ENCODE peak calls at places on chromosomes 4 and X, in five cellular contexts. X, C, N, H and I are unnamed samples. For H3K27me3, the result is how much of the 10 kb centered on the place peaks cover.

GRCh38 chr4:38667005-38667771 is 3.2 kb downstream of the KLF3 start:
- DNase-seq in X (peak), C (peak), N (peak), H (peak), I (peak)

GRCh38 chr4:151192556-151193235 is 84.3 kb upstream of the PRSS48 start:
- DNase-seq in X (no peak), C (no peak), N (no peak), H (no peak), I (no peak)

GRCh38 chrX:9340619-9341304 is 124.1 kb upstream of the TBL1X start:
- DNase-seq in X (peak), C (peak), N (peak), H (peak), I (peak)

GRCh38 chr4:48792348-48793006 is 12.4 kb upstream of the FRYL start:
- DNase-seq in X (no peak), C (no peak), N (peak), H (no peak), I (no peak)

GRCh38 chrX:16160729-16161128 is 6.6 kb upstream of the MAGEB17 start:
- DNase-seq in X (no peak), C (no peak), N (peak), H (no peak), I (no peak)

GRCh38 chr4:88792821-88793220 is 95.2 kb upstream of the NAP1L5 start:
- DNase-seq in X (no peak), C (no peak), N (no peak), H (no peak), I (no peak)

GRCh38 chr4:110142461-110142860 is 56.0 kb downstream of the ELOVL6 start:
- DNase-seq in X (no peak), C (no peak), N (no peak), H (no peak), I (no peak)

GRCh38 chrX:136196691-136197155 is 49.4 kb downstream of the FHL1 start:
- DNase-seq in X (no peak), C (no peak), N (no peak), H (no peak), I (no peak)

GRCh38 chr4:80215449-80216052 is 18.2 kb downstream of the PRDM8 start:
- DNase-seq in X (no peak), C (no peak), N (peak), H (no peak), I (no peak)

GRCh38 chr4:153142700-153143438 is 61.4 kb upstream of the TRIM2 start:
- DNase-seq in X (peak), C (peak), N (peak), H (peak), I (peak)

GRCh38 chr4:26931961-26932360 is 71.3 kb downstream of the STIM2 start:
- DNase-seq in X (no peak), C (no peak), N (peak), H (no peak), I (no peak)

GRCh38 chrX:70494441-70494840 is 49.8 kb downstream of the DLG3 start:
- DNase-seq in X (no peak), C (no peak), N (no peak), H (no peak), I (no peak)

GRCh38 chr4:56976878-56977320 is 507 bp downstream of the NOA1 start:
- DNase-seq in X (peak), C (peak), N (peak), H (peak), I (peak)

GRCh38 chr4:24042094-24042493 is 152.2 kb upstream of the PPARGC1A start:
- DNase-seq in X (no peak), C (no peak), N (peak), H (no peak), I (no peak)

GRCh38 chr4:86557526-86557925 is 36.6 kb upstream of the PTPN13 start:
- DNase-seq in X (no peak), C (no peak), N (no peak), H (no peak), I (no peak)

GRCh38 chr4:65311120-65311519 is 359.2 kb downstream of the EPHA5 start:
- DNase-seq in X (no peak), C (no peak), N (no peak), H (no peak), I (no peak)

GRCh38 chr4:109406337-109406931 is 27.2 kb upstream of the SEC24B start:
- DNase-seq in X (no peak), C (no peak), N (peak), H (no peak), I (no peak)

GRCh38 chrX:46574337-46574940 is 874 bp downstream of the CHST7 start:
- DNase-seq in X (peak), C (no peak), N (peak), H (peak), I (no peak)

GRCh38 chr4:39464886-39465501 is 6.1 kb downstream of the LIAS start:
- DNase-seq in X (no peak), C (no peak), N (peak), H (no peak), I (no peak)

GRCh38 chrX:19660604-19661003 is 145.3 kb upstream of the MAP3K15 start:
- DNase-seq in X (no peak), C (no peak), N (no peak), H (no peak), I (no peak)

GRCh38 chrX:19382500-19383145 is 38.9 kb downstream of the PDHA1 start:
- DNase-seq in X (peak), C (peak), N (peak), H (no peak), I (peak)

GRCh38 chr4:83371936-83372335 is 37.3 kb upstream of the HPSE start:
- DNase-seq in X (no peak), C (no peak), N (no peak), H (no peak), I (no peak)

GRCh38 chr4:128606173-128606572 is 203.3 kb upstream of the JADE1 start:
- DNase-seq in X (no peak), C (no peak), N (peak), H (no peak), I (no peak)

GRCh38 chr4:150218447-150218846 is 140.2 kb downstream of the DCLK2 start:
- DNase-seq in X (no peak), C (no peak), N (no peak), H (no peak), I (no peak)

GRCh38 chr4:26206339-26206738 is 114.5 kb upstream of the RBPJ start:
- DNase-seq in X (no peak), C (peak), N (no peak), H (no peak), I (no peak)

GRCh38 chr4:3452376-3452775 is 10.6 kb downstream of the HGFAC start:
- DNase-seq in X (no peak), C (no peak), N (peak), H (no peak), I (peak)

GRCh38 chrX:24553016-24553415 is 87.9 kb downstream of the PDK3 start:
- DNase-seq in X (no peak), C (no peak), N (no peak), H (no peak), I (no peak)

GRCh38 chr4:39032218-39033085 is at the start of gene TMEM156:
- DNase-seq in X (no peak), C (no peak), N (peak), H (no peak), I (no peak)

GRCh38 chrX:38664285-38664684 is 102.9 kb downstream of the TSPAN7 start:
- DNase-seq in X (no peak), C (no peak), N (peak), H (no peak), I (no peak)

GRCh38 chrX:37347420-37347819 is 1.7 kb upstream of the PRRG1 start:
- DNase-seq in X (no peak), C (no peak), N (peak), H (no peak), I (no peak)

DNA sequence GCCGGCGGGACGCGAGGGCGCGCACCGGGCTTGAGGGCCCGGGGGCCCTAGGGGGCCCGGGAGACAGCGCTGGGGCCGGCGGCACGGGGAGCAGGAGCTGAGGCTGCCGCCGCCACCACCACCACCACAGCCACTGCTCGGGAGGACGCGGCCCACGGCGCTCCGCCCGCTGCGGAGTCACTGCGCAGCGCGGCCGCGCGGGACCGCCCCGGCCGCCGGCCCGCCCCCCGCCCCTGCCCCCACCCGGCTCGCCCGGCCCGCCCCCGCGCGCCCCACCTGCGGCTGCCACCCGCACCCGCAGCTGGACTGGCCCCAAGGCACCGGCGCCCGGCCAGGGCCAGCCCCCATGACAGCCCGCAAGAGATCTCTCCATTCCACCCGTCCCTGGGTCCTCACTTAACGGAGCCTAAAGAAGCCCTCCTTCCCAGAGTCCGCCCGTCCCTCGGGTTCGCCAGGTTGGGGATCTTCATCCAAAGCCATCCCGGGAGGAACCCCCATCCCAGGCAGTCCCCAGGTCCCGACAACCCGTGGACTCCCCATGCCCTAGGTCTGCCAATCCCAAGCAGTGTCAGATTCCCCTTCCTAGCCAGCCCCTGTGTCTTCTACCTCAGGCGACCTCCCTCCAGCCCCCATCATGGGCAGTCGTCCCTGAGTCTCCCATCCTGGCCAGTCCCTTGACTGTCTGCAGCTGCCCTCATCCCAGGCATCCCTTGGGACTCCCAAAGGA is 40.0 kb upstream of the IQSEC2 start:
- DNase-seq in X (no peak), C (no peak), N (no peak), H (no peak), I (no peak)
- H3K4me3 ChIP-seq in X (no peak), C (peak), N (peak), H (peak), I (peak)

GRCh38 chr4:184693056-184693455 is 40.8 kb downstream of the CENPU start:
- DNase-seq in X (no peak), C (no peak), N (no peak), H (no peak), I (no peak)
- H3K27me3 ChIP-seq in X (under half), C (under half), N (under half), H (under half), I (under half)

GRCh38 chr4:13526658-13527057 is 17.6 kb downstream of the NKX3-2 start:
- DNase-seq in X (no peak), C (no peak), N (no peak), H (no peak), I (no peak)

GRCh38 chr4:13528823-13529129 is 15.5 kb downstream of the NKX3-2 start:
- DNase-seq in X (no peak), C (no peak), N (no peak), H (no peak), I (no peak)

GRCh38 chr4:13525606-13526281 is 18.6 kb downstream of the NKX3-2 start:
- DNase-seq in X (no peak), C (no peak), N (no peak), H (no peak), I (no peak)

GRCh38 chr4:13527983-13528822 is 16.1 kb downstream of the NKX3-2 start:
- DNase-seq in X (no peak), C (peak), N (peak), H (no peak), I (no peak)

GRCh38 chr4:13527192-13527982 is 16.9 kb downstream of the NKX3-2 start:
- DNase-seq in X (no peak), C (peak), N (no peak), H (no peak), I (no peak)
- H3K4me3 ChIP-seq in X (no peak), C (peak), N (no peak), H (no peak), I (no peak)

GRCh38 chr4:173508386-173509002 is 21.5 kb downstream of the HAND2 start:
- DNase-seq in X (no peak), C (peak), N (no peak), H (no peak), I (no peak)

GRCh38 chr4:173514641-173515217 is 15.3 kb downstream of the HAND2 start:
- DNase-seq in X (no peak), C (no peak), N (peak), H (no peak), I (no peak)

GRCh38 chr4:173509031-173510001 is 20.7 kb downstream of the HAND2 start:
- DNase-seq in X (no peak), C (peak), N (peak), H (peak), I (peak)

GRCh38 chr4:173513651-173514050 is 16.4 kb downstream of the HAND2 start:
- DNase-seq in X (no peak), C (no peak), N (peak), H (no peak), I (no peak)

GRCh38 chr4:173511787-173512361 is 18.2 kb downstream of the HAND2 start:
- DNase-seq in X (no peak), C (no peak), N (no peak), H (no peak), I (no peak)
- H3K27me3 ChIP-seq in X (half or more), C (under half), N (under half), H (under half), I (under half)

GRCh38 chrX:153722704-153723350 is 1.4 kb downstream of the BCAP31 start:
- DNase-seq in X (no peak), C (no peak), N (peak), H (no peak), I (no peak)
- H3K4me3 ChIP-seq in X (peak), C (peak), N (peak), H (peak), I (peak)